ENCODE peak calls at places on chromosomes 5 and 9, in seven cellular contexts. F, Q, A, E, M, Y and I are unnamed samples.

GRCh38 chr9:81754245-81754644 is 64.9 kb upstream of the TLE1 start:
- DNase-seq in E (no peak), Q (peak; percentile 49), Y (no peak), M (no peak), A (no peak), F (no peak), I (no peak)

GRCh38 chr9:16515879-16516289 is 354.6 kb downstream of the BNC2 start:
- DNase-seq in Q (peak; percentile 88), F (peak; percentile 88), E (no peak), A (no peak), Y (no peak), M (no peak), I (no peak)

GRCh38 chr9:76996700-76997099 is 22.8 kb upstream of the FOXB2 start:
- DNase-seq in M (no peak), E (no peak), Y (no peak), Q (peak; percentile 25), A (peak; percentile 62), F (peak; percentile 55), I (no peak)

GRCh38 chr9:116646661-116647514 is 40.2 kb upstream of the TRIM32 start:
- DNase-seq in F (peak; percentile 81), Y (no peak), E (no peak), M (no peak), Q (peak; percentile 58), A (no peak), I (no peak)

GRCh38 chr9:114008667-114009410 is 69.3 kb downstream of the AMBP start:
- DNase-seq in E (peak; percentile 32), F (no peak), Y (peak; percentile 1), Q (no peak), M (no peak), A (peak; percentile 2), I (peak; percentile 59)

GRCh38 chr9:37596504-37596903 is 4.1 kb upstream of the TOMM5 start:
- DNase-seq in E (no peak), Y (no peak), Q (no peak), M (no peak), F (no peak), A (no peak), I (no peak)

GRCh38 chr5:156438076-156438475 is 111.1 kb downstream of the SGCD start:
- DNase-seq in M (no peak), A (no peak), F (no peak), Y (no peak), Q (no peak), E (no peak), I (no peak)

GRCh38 chr5:138937392-138938387 is 62.6 kb upstream of the LRRTM2 start:
- DNase-seq in Y (no peak), F (no peak), A (no peak), Q (no peak), M (no peak), E (peak; percentile 70), I (peak; percentile 76)

GRCh38 chr5:103512506-103512905 is 50.1 kb downstream of the NUDT12 start:
- DNase-seq in E (no peak), Y (no peak), M (no peak), A (no peak), Q (no peak), F (no peak), I (no peak)

GRCh38 chr5:121752149-121752548 is 99.5 kb upstream of the FTMT start:
- DNase-seq in E (no peak), F (no peak), M (no peak), Y (no peak), A (no peak), Q (no peak), I (no peak)
- TF ChIP-seq CTCF in E (no peak), F (no peak), M (no peak), Y (no peak), A (no peak), Q (no peak), I (no peak)

GRCh38 chr5:122076669-122077450 is 1.2 kb downstream of the LOX start:
- DNase-seq in A (peak; percentile 71), Q (peak; percentile 80), F (peak; percentile 86), Y (peak; percentile 82), M (peak; percentile 82), E (peak; percentile 82), I (peak; percentile 94)
- TF ChIP-seq CTCF in A (peak; percentile 50), Q (peak; percentile 92), F (peak; percentile 96), Y (peak; percentile 25), M (no peak), E (peak; percentile 50), I (peak; percentile 90)

GRCh38 chr5:151223447-151224264 is at the start of gene CCDC69:
- DNase-seq in Y (peak; percentile 66), A (peak; percentile 67), Q (peak; percentile 80), M (peak; percentile 58), E (peak; percentile 93), F (peak; percentile 81), I (peak; percentile 88)
- TF ChIP-seq CTCF in Y (no peak), A (peak; percentile 9), Q (no peak), M (no peak), E (peak; percentile 24), F (peak; percentile 33), I (peak; percentile 21)

DNA sequence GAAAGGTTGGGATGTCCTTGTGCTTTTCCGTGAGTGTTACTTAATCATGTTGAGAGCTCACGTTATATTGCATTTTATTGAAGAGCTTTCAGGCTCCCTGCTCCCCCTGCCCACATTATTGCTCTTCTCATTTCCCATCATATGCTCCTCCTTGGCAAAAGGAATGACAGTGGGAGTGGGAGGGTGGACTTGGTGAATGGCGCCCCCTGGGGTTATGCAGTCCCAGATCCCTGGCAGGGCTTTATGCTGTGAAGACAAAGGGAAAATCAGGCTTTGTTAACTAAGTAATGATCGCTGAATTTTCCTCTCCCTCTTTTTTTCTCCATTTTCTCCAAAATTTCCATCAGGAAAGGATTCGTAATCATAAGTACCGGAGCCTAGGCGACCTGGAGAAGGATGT is 166.6 kb downstream of the SMARCA2 start:
- DNase-seq in Q (no peak), E (no peak), A (no peak), F (peak; percentile 41), Y (no peak), M (no peak), I (no peak)
- TF ChIP-seq CTCF in Q (peak; percentile 44), E (peak; percentile 52), A (peak; percentile 48), F (peak; percentile 49), Y (no peak), M (no peak), I (peak; percentile 48)

GRCh38 chr5:28066856-28067255 is 1028.5 kb upstream of the CDH9 start:
- DNase-seq in E (no peak), Q (no peak), A (no peak), Y (no peak), M (no peak), F (no peak), I (no peak)
- TF ChIP-seq CTCF in E (no peak), Q (no peak), A (no peak), Y (no peak), M (no peak), F (no peak), I (no peak)